ENCODE peak calls at places on chromosomes 5 and 9, in eight cellular contexts. D, T, Y, P, R, A, F and C are unnamed samples.

GRCh38 chr5:38148021-38148625 is 110.2 kb upstream of the EGFLAM start:
- DNase-seq in Y (no peak), F (no peak), A (no peak), D (no peak), R (no peak), T (no peak), P (no peak), C (no peak)

GRCh38 chr9:126523621-126524111 is 90.1 kb upstream of the LMX1B start:
- DNase-seq in F (peak), Y (peak), D (peak), R (no peak), P (no peak), T (no peak), A (no peak), C (no peak)

GRCh38 chr5:126998201-126998631 is 32.1 kb downstream of the MARCHF3 start:
- DNase-seq in T (no peak), R (peak), F (no peak), P (no peak), Y (no peak), A (no peak), D (no peak), C (no peak)

GRCh38 chr5:125083932-125084331 is 337.5 kb upstream of the ZNF608 start:
- DNase-seq in D (no peak), T (no peak), F (no peak), R (no peak), P (no peak), A (no peak), Y (no peak), C (no peak)

GRCh38 chr9:127014210-127014609 is 99.6 kb downstream of the RALGPS1 start:
- DNase-seq in R (no peak), Y (no peak), F (no peak), A (no peak), D (no peak), P (no peak), T (no peak), C (no peak)

GRCh38 chr9:14554866-14555265 is 138.4 kb downstream of the ZDHHC21 start:
- DNase-seq in R (no peak), Y (no peak), P (no peak), D (no peak), T (no peak), A (no peak), F (no peak), C (no peak)

GRCh38 chr9:15154677-15155076 is 152.3 kb downstream of the TTC39B start:
- DNase-seq in D (no peak), T (no peak), Y (no peak), F (no peak), P (no peak), R (no peak), A (no peak), C (no peak)

GRCh38 chr9:16950051-16950450 is 79.6 kb upstream of the BNC2 start:
- DNase-seq in R (no peak), P (no peak), A (peak), T (no peak), Y (no peak), D (no peak), F (no peak), C (no peak)

GRCh38 chr5:173866249-173867172 is 21.6 kb upstream of the CPEB4 start:
- DNase-seq in Y (peak), P (peak), F (peak), T (no peak), D (no peak), R (no peak), A (peak), C (no peak)

GRCh38 chr5:109619024-109619460 is 70.7 kb upstream of the MAN2A1 start:
- DNase-seq in P (peak), R (no peak), A (no peak), Y (no peak), D (no peak), F (no peak), T (no peak), C (no peak)

GRCh38 chr5:34022131-34022705 is 14.4 kb upstream of the AMACR start:
- DNase-seq in F (no peak), T (no peak), A (no peak), Y (no peak), R (no peak), P (no peak), D (no peak), C (no peak)

GRCh38 chr5:150272531-150272930 is 17.0 kb downstream of the CAMK2A start:
- DNase-seq in D (peak), T (no peak), R (no peak), F (no peak), Y (no peak), P (no peak), A (peak), C (no peak)

GRCh38 chr5:133942589-133943474 is 25.6 kb downstream of the C5orf15 start:
- DNase-seq in P (no peak), R (no peak), F (no peak), Y (no peak), D (no peak), T (no peak), A (no peak), C (peak)

GRCh38 chr5:139796061-139796806 is 626 bp downstream of the PSD2 start:
- DNase-seq in D (peak), T (no peak), A (peak), F (no peak), Y (no peak), P (no peak), R (no peak), C (no peak)

GRCh38 chr5:561408-561807 is 37.2 kb upstream of the SLC9A3 start:
- DNase-seq in R (no peak), Y (no peak), D (peak), T (no peak), A (no peak), F (peak), P (no peak), C (no peak)

GRCh38 chr5:54484219-54484894 is 28.9 kb downstream of the HSPB3 start:
- DNase-seq in F (no peak), A (no peak), T (no peak), R (no peak), Y (no peak), D (no peak), P (no peak), C (no peak)

GRCh38 chr9:114291064-114291474 is 31.8 kb upstream of the ORM1 start:
- DNase-seq in A (peak), F (peak), D (peak), P (peak), T (peak), R (no peak), Y (peak), C (peak)

GRCh38 chr5:14699159-14699558 is 34.6 kb downstream of the OTULIN start:
- DNase-seq in D (no peak), T (no peak), Y (no peak), R (no peak), P (no peak), A (no peak), F (no peak), C (no peak)

GRCh38 chr5:154221371-154221896 is 30.9 kb downstream of the GALNT10 start:
- DNase-seq in D (no peak), P (no peak), R (no peak), T (peak), F (no peak), A (peak), Y (no peak), C (no peak)

GRCh38 chr9:137550241-137550621 is at the start of gene PNPLA7:
- DNase-seq in T (peak), D (peak), A (peak), F (peak), P (peak), R (no peak), Y (peak), C (peak)

GRCh38 chr9:95515272-95516113 is 1.3 kb downstream of the PTCH1 start:
- DNase-seq in R (no peak), A (peak), F (no peak), Y (peak), T (no peak), D (peak), P (no peak), C (no peak)

GRCh38 chr5:82642313-82642712 is 364.2 kb upstream of the RPS23 start:
- DNase-seq in Y (no peak), D (no peak), A (no peak), T (no peak), P (no peak), R (no peak), F (no peak), C (no peak)

GRCh38 chr5:135604046-135604445 is 25.3 kb upstream of the CXCL14 start:
- DNase-seq in D (no peak), F (no peak), A (no peak), Y (no peak), P (no peak), R (no peak), T (no peak), C (no peak)

GRCh38 chr5:128036961-128037360 is 46.6 kb upstream of the SLC12A2 start:
- DNase-seq in Y (no peak), T (no peak), R (no peak), A (no peak), D (no peak), P (no peak), F (no peak), C (no peak)

GRCh38 chr5:128040927-128041326 is 42.6 kb upstream of the SLC12A2 start:
- DNase-seq in Y (no peak), T (no peak), D (no peak), P (no peak), A (no peak), R (no peak), F (no peak), C (no peak)

GRCh38 chr5:128035689-128036088 is 47.9 kb upstream of the SLC12A2 start:
- DNase-seq in F (no peak), P (no peak), R (no peak), T (no peak), D (peak), A (no peak), Y (no peak), C (no peak)

DNA sequence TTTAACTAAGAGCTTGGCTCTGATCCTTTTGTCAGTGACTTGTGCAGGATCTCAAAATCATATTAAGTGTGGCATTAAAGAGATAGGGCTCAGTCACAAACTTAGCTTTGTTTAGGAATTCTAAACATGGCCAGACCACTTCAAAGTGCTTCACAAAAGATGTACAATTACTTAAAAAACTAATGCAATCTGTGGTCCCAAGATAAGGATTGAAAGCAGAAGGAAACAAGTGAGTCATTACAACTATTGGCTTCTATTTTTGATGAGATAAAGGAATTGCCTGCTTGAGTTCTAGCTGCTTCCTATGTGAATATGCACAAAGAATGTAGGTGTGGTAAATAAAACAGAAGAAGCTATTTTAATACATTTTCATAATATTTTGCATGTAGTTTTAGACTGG is 44.9 kb upstream of the SLC12A2 start:
- DNase-seq in T (peak), D (no peak), A (no peak), F (no peak), Y (no peak), R (no peak), P (no peak), C (no peak)
- TF ChIP-seq POLR2AphosphoS5 in T (peak), D (peak), A (no peak), F (no peak), Y (no peak), R (no peak), P (no peak), C (no peak)

GRCh38 chr9:81116340-81117207 is 572.8 kb downstream of the TLE1 start:
- DNase-seq in A (peak), R (no peak), Y (no peak), T (no peak), P (no peak), F (no peak), D (no peak), C (no peak)
- TF ChIP-seq POLR2AphosphoS5 in A (no peak), R (no peak), Y (no peak), T (no peak), P (no peak), F (peak), D (no peak), C (no peak)

GRCh38 chr9:122820490-122820845 is 7.9 kb downstream of the PDCL start:
- DNase-seq in A (no peak), P (no peak), R (no peak), Y (no peak), D (no peak), T (no peak), F (no peak), C (no peak)

GRCh38 chr9:122819326-122819725 is 9.1 kb downstream of the PDCL start:
- DNase-seq in Y (no peak), A (no peak), P (no peak), T (no peak), F (no peak), R (no peak), D (no peak), C (no peak)

GRCh38 chr9:122822056-122822455 is 6.3 kb downstream of the PDCL start:
- DNase-seq in D (no peak), R (no peak), P (no peak), Y (no peak), F (no peak), T (no peak), A (no peak), C (no peak)

GRCh38 chr9:122821278-122821952 is 7.0 kb downstream of the PDCL start:
- DNase-seq in P (peak), D (no peak), A (no peak), T (no peak), R (no peak), Y (no peak), F (peak), C (no peak)

GRCh38 chr9:122819791-122820489 is 8.4 kb downstream of the PDCL start:
- DNase-seq in Y (no peak), T (no peak), D (no peak), A (no peak), R (no peak), F (no peak), P (no peak), C (no peak)
- TF ChIP-seq POLR2AphosphoS5 in Y (no peak), T (no peak), D (no peak), A (no peak), R (no peak), F (no peak), P (no peak), C (no peak)

GRCh38 chr9:34579819-34580185 is 9.7 kb downstream of the CNTFR start:
- DNase-seq in P (no peak), T (no peak), R (no peak), A (no peak), Y (peak), F (no peak), D (no peak), C (no peak)

GRCh38 chr9:34580358-34580757 is 9.2 kb downstream of the CNTFR start:
- DNase-seq in D (no peak), P (no peak), R (no peak), F (no peak), T (no peak), Y (peak), A (peak), C (no peak)

GRCh38 chr9:34577635-34578240 is 11.8 kb downstream of the CNTFR start:
- DNase-seq in R (no peak), T (no peak), D (peak), A (peak), P (no peak), F (no peak), Y (no peak), C (no peak)

GRCh38 chr9:34578241-34579096 is 11.1 kb downstream of the CNTFR start:
- DNase-seq in F (no peak), D (peak), T (no peak), R (no peak), P (no peak), Y (no peak), A (peak), C (no peak)

DNA sequence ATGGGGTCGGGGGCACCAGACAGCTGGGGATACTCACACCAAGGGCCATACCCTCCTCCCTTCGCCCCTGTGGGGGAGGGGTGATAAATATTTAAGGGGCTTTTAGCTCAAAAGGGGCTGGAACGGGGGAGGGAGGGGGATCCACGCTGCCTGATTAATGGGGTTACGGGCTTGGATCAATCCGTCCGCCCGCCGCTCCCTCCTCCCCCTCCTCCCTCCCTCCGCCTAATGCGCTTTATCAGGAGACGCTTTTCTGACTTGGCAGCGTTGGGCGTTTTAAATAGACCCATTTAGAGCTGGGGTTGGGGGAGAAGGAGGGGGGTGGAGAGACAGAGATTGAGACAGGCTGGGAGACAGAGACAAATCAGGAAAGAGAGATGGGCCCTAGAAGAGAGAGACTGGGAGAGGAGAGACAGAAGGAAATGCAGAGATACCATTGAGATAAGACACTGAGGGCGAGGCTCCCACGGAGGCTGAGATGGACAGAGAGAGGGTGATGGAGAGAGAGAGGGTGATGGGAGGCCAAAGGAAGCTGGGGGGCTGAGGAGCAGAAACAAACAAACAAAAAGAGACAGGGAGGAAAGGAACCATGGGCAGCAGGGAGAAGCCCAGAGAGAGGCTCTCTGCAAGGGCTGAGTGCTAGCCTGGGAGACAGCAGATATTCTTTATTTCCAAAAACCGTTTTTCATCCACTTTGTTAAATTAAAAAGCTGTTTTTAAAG is 10.3 kb downstream of the CNTFR start:
- DNase-seq in R (no peak), A (peak), D (peak), P (no peak), Y (no peak), T (no peak), F (no peak), C (no peak)
- TF ChIP-seq POLR2AphosphoS5 in R (no peak), A (no peak), D (no peak), P (no peak), Y (no peak), T (no peak), F (no peak), C (no peak)

DNA sequence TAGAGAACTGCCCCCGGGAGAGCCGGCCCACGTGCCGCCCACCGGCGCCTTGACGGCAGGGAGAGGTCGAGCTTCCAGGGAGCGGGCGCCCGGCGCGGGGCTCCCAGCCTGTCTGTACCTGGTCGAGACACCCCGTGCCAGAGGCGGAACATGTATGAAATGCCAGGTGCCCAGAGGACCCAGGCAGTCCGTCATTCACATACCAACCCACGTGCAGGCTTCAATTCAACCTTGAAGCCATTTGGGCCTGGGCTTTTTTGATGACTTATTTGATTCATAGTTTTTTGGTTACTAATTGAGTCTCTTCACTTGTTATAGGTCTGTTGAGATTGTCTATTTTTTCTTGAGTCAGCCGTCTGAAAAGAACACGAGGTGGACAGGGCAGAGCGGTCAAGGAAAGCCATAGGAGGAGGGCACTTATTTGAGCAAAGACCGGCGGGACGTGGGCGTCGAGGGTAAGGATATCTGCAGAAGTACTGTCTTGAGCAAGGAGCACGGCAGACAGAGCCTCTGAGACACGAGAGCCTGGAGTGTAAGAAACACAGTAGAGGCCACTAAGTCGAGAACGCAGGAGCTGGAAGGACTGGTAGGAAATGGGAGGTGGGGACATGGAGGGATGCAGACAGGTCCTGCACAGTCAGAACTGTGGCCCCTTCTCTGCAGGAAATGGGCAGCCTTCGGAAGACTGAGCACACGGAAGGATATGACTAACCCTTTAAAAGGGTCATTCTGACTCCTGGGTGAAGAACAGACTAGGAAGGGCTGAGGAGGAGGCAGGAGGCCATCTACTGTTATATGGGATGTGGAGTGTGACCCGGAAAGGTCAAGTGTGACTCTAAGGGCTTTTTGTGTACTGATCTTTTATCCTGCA is 1.2 kb upstream of the CAMSAP1 start:
- DNase-seq in D (no peak), R (no peak), Y (peak), F (peak), P (no peak), T (no peak), A (no peak), C (no peak)
- TF ChIP-seq POLR2AphosphoS5 in D (no peak), R (no peak), Y (no peak), F (no peak), P (no peak), T (no peak), A (no peak), C (no peak)

DNA sequence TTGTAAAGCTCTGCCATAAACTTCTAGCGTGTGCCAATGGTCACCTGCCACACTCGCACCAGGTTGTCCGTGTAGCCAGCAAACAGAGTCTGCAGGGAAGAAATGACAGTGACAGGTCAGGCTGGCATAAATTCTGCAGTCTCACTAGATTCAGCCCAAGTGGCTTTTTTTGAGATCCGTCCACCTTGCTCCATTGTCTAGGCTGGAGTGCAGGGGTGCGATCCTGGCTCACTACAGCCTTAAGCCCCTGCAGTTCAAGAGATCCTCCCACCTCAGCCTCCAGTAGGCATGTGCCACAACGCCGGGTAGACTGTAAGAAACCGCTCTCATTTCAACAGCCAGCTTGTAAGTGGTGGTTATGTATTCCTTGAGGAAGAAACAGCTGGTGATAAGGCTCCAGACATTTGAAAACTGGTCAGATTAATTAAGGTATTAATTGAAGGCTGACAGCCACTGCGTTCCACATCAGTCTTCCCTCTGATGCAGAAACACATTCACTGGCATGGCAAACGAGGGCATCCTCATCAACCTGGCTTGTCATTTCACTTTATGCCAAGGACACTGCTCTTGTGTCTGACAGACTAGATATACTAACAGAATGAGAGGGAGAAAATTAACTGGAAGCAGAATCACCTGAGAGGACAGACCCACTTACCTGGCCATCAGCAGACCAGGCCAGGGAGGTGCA is 6.6 kb downstream of the RACK1 start:
- DNase-seq in T (no peak), Y (no peak), P (no peak), A (no peak), F (no peak), R (no peak), D (no peak), C (no peak)
- TF ChIP-seq POLR2AphosphoS5 in T (no peak), Y (no peak), P (no peak), A (no peak), F (no peak), R (peak), D (no peak), C (no peak)